ENCODE peak calls at places on chromosomes 12 and 14, in nine cellular contexts. M is COR-L47; L is mesothelial cell of epicardium; Y is H7; Q is cardiac muscle cell; N is CD4-positive, alpha-beta T cell; R is MM.1S; Z is progenitor cell of endocrine pancreas; B is stimulated activated CD4-positive, alpha-beta T cell treated with anti-CD3 and anti-CD28 coated beads, Interleukin-15, amount 100 ng/mL, for 24 hours. F is an unnamed sample.
A peak's percentile ranks its signal among the peaks of the same experiment; 100 is the strongest.

GRCh38 chr12:131985145-131985875 is 35.6 kb downstream of the EP400 start:
- DNase-seq in N (no peak), Z (no peak), B (no peak), Y (no peak), R (no peak), M (no peak), Q (no peak), L (no peak), F (no peak)

GRCh38 chr12:96636895-96637294 is 147.5 kb downstream of the CFAP54 start:
- DNase-seq in Z (no peak), Y (no peak), M (no peak), Q (no peak), L (no peak), B (no peak), R (no peak), N (no peak), F (no peak)

GRCh38 chr14:68894802-68895201 is 84.3 kb downstream of the ACTN1 start:
- DNase-seq in B (no peak), M (no peak), N (no peak), L (no peak), Z (no peak), R (no peak), Q (no peak), Y (no peak), F (no peak)

GRCh38 chr12:85278598-85279448 is 1.2 kb upstream of the ALX1 start:
- DNase-seq in N (no peak), Q (no peak), L (no peak), Y (peak; percentile 33), B (no peak), Z (no peak), M (no peak), R (no peak), F (no peak)

GRCh38 chr12:42990387-42990786 is 400.8 kb upstream of the PRICKLE1 start:
- DNase-seq in N (no peak), L (no peak), M (no peak), Y (no peak), Z (no peak), B (no peak), Q (no peak), R (no peak), F (no peak)

GRCh38 chr14:91649930-91650329 is 82.0 kb downstream of the CATSPERB start:
- DNase-seq in M (peak; percentile 34), Q (peak; percentile 51), Y (peak; percentile 40), L (no peak), Z (no peak), N (no peak), R (peak; percentile 27), B (peak; percentile 13), F (peak; percentile 46)

GRCh38 chr14:73591690-73592448 is at the start of gene ACOT4:
- DNase-seq in R (no peak), Q (peak; percentile 28), Z (peak; percentile 27), L (peak; percentile 51), B (peak; percentile 64), M (peak; percentile 61), Y (peak; percentile 76), N (peak; percentile 61), F (peak; percentile 78)

GRCh38 chr12:125029756-125030358 is 35.4 kb upstream of the AACS start:
- DNase-seq in Y (no peak), L (no peak), R (no peak), Q (no peak), Z (no peak), B (no peak), M (no peak), N (no peak), F (no peak)

GRCh38 chr12:95608252-95609033 is 57.2 kb upstream of the USP44 start:
- DNase-seq in B (no peak), Y (peak; percentile 35), R (no peak), Z (no peak), N (no peak), Q (no peak), M (peak; percentile 60), L (no peak), F (no peak)

GRCh38 chr14:53539489-53540126 is 386.5 kb upstream of the DDHD1 start:
- DNase-seq in N (peak; percentile 2), Y (peak; percentile 44), R (peak; percentile 44), Q (peak; percentile 80), M (peak; percentile 33), B (peak; percentile 70), Z (peak; percentile 70), L (peak; percentile 86), F (peak; percentile 87)

GRCh38 chr12:7934560-7935463 is 1.2 kb downstream of the SLC2A3 start:
- DNase-seq in L (no peak), B (peak; percentile 50), R (no peak), Z (no peak), N (no peak), Y (peak; percentile 19), Q (no peak), M (no peak), F (peak; percentile 10)

GRCh38 chr12:11633968-11634367 is 15.5 kb upstream of the ETV6 start:
- DNase-seq in N (no peak), R (no peak), M (no peak), Q (no peak), Z (no peak), L (no peak), B (no peak), Y (no peak), F (no peak)

GRCh38 chr12:107759410-107759809 is 1.5 kb downstream of the PRDM4 start:
- DNase-seq in Q (no peak), L (no peak), Z (no peak), N (no peak), M (peak; percentile 44), R (peak; percentile 74), Y (no peak), B (peak; percentile 38), F (peak; percentile 44)

GRCh38 chr12:115384391-115384790 is 700.4 kb upstream of the TBX3 start:
- DNase-seq in M (no peak), Z (no peak), R (no peak), B (no peak), Y (no peak), Q (no peak), N (no peak), L (no peak), F (no peak)

GRCh38 chr14:21902561-21903199 is 229.1 kb upstream of the OR4E1 start:
- DNase-seq in Z (no peak), Q (no peak), B (peak; percentile 23), L (no peak), Y (no peak), N (peak; percentile 35), M (no peak), R (no peak), F (peak; percentile 18)

GRCh38 chr14:64838656-64839055 is 41.1 kb downstream of the SPTB start:
- DNase-seq in N (no peak), B (no peak), Z (no peak), M (no peak), Y (no peak), Q (no peak), L (no peak), R (no peak), F (no peak)

GRCh38 chr14:102829106-102829505 is 51.9 kb downstream of the TRAF3 start:
- DNase-seq in Q (no peak), Z (no peak), L (no peak), R (no peak), N (no peak), B (no peak), Y (no peak), M (peak; percentile 58), F (no peak)

GRCh38 chr12:65778268-65779090 is 45.8 kb upstream of the HMGA2 start:
- DNase-seq in B (no peak), L (no peak), N (no peak), Q (no peak), M (no peak), Y (no peak), Z (no peak), R (no peak), F (no peak)

GRCh38 chr12:105659355-105660075 is 329.0 kb downstream of the C12orf75 start:
- DNase-seq in N (no peak), Q (no peak), Z (no peak), M (no peak), L (no peak), Y (no peak), B (no peak), R (no peak), F (no peak)

GRCh38 chr14:22668863-22669262 is 24.7 kb upstream of the OR6J1 start:
- DNase-seq in Z (no peak), N (no peak), Y (no peak), M (no peak), R (no peak), L (no peak), Q (no peak), B (no peak), F (no peak)

GRCh38 chr14:57712101-57712500 is 153.8 kb downstream of the SLC35F4 start:
- DNase-seq in R (no peak), L (no peak), B (no peak), Q (no peak), Y (no peak), Z (no peak), M (no peak), N (no peak), F (no peak)

GRCh38 chr14:38835874-38836273 is 267.2 kb downstream of the SEC23A start:
- DNase-seq in B (no peak), R (no peak), N (no peak), Q (no peak), M (no peak), L (no peak), Y (peak; percentile 10), Z (no peak), F (no peak)

GRCh38 chr14:32985881-32986280 is 47.2 kb downstream of the NPAS3 start:
- DNase-seq in Q (no peak), Y (no peak), N (no peak), B (no peak), R (no peak), M (no peak), L (no peak), Z (no peak), F (no peak)

GRCh38 chr14:80973918-80974317 is 18.5 kb downstream of the TSHR start:
- DNase-seq in Z (no peak), N (no peak), M (no peak), B (no peak), R (no peak), Y (no peak), L (no peak), Q (no peak), F (no peak)

GRCh38 chr12:1663440-1664132 is 27.3 kb upstream of the ADIPOR2 start:
- DNase-seq in R (no peak), L (no peak), M (no peak), Q (no peak), Z (no peak), N (no peak), B (no peak), Y (no peak), F (no peak)

GRCh38 chr14:95505030-95505589 is 11.3 kb downstream of the SYNE3 start:
- DNase-seq in M (no peak), L (no peak), Z (no peak), N (no peak), Q (no peak), Y (no peak), R (no peak), B (no peak), F (peak; percentile 38)

GRCh38 chr14:63012171-63012570 is 33.1 kb downstream of the KCNH5 start:
- DNase-seq in B (no peak), R (no peak), M (no peak), Z (no peak), L (no peak), N (no peak), Q (no peak), Y (no peak), F (no peak)

F was measured in GM12865.